ENCODE peak calls at places on chromosome 1, in ten cellular contexts. P is hepatocyte, K is HCT116, L is fibroblast of lung, G is endothelial cell of umbilical vein, Z is PC-3, X is GM12878, T is mammary epithelial cell, W is neural progenitor cell, I is MM.1S. S is an unnamed sample.
A peak's percentile ranks its signal among the peaks of the same experiment; 100 is the strongest.

GRCh38 chr1:228377664-228378452 is 28.8 kb downstream of the TRIM11 start:
- DNase-seq in T (no peak), K (no peak), L (no peak), I (no peak), G (no peak), X (no peak), W (no peak), Z (peak; percentile 17), P (no peak), S (no peak)

GRCh38 chr1:10242135-10242534 is 31.8 kb downstream of the KIF1B start:
- DNase-seq in I (no peak), K (no peak), Z (no peak), T (no peak), G (no peak), P (no peak), W (no peak), X (no peak), L (no peak), S (no peak)

GRCh38 chr1:171984262-171984661 is 143.0 kb downstream of the DNM3 start:
- DNase-seq in I (no peak), P (no peak), X (no peak), G (no peak), K (no peak), T (no peak), W (no peak), Z (no peak), L (no peak), S (no peak)

GRCh38 chr1:182700351-182700709 is 15.9 kb upstream of the RGS8 start:
- DNase-seq in L (no peak), P (no peak), Z (no peak), I (no peak), W (no peak), X (no peak), G (no peak), T (no peak), K (no peak), S (no peak)

GRCh38 chr1:100862591-100862990 is 32.1 kb downstream of the EXTL2 start:
- DNase-seq in W (no peak), X (no peak), P (no peak), Z (peak; percentile 8), K (no peak), G (peak; percentile 66), I (no peak), L (peak; percentile 43), T (peak; percentile 64), S (no peak)

GRCh38 chr1:100835866-100836842 is 58.5 kb downstream of the EXTL2 start:
- DNase-seq in Z (no peak), W (no peak), K (no peak), L (no peak), I (no peak), G (peak; percentile 83), T (peak; percentile 88), P (no peak), X (no peak), S (no peak)

GRCh38 chr1:69569281-69569970 is 1.7 kb downstream of the LRRC7 start:
- DNase-seq in X (no peak), L (no peak), Z (no peak), T (no peak), K (no peak), G (peak; percentile 5), W (peak; percentile 53), P (no peak), I (no peak), S (no peak)

GRCh38 chr1:212260557-212261342 is 24.5 kb upstream of the PPP2R5A start:
- DNase-seq in I (no peak), Z (peak; percentile 94), T (peak; percentile 100), K (peak; percentile 40), W (no peak), X (no peak), P (peak; percentile 68), G (no peak), L (no peak), S (no peak)

GRCh38 chr1:100353073-100353801 is 931 bp downstream of the CDC14A start:
- DNase-seq in T (peak; percentile 25), K (no peak), L (peak; percentile 9), P (peak; percentile 60), I (peak; percentile 14), Z (no peak), X (peak; percentile 25), G (peak; percentile 23), W (peak; percentile 83), S (peak; percentile 60)

GRCh38 chr1:156126043-156126700 is 11.7 kb downstream of the LMNA start:
- DNase-seq in G (peak; percentile 96), W (no peak), X (no peak), Z (peak; percentile 99), P (peak; percentile 85), K (peak; percentile 91), L (peak; percentile 98), T (peak; percentile 97), I (no peak), S (peak; percentile 46)

GRCh38 chr1:94398356-94398755 is 19.8 kb upstream of the ABCD3 start:
- DNase-seq in P (no peak), T (no peak), G (no peak), X (no peak), W (no peak), K (no peak), L (no peak), I (no peak), Z (peak; percentile 9), S (no peak)

GRCh38 chr1:94395748-94396309 is 22.4 kb upstream of the ABCD3 start:
- DNase-seq in L (no peak), Z (no peak), I (no peak), K (no peak), T (no peak), W (no peak), P (no peak), X (no peak), G (no peak), S (no peak)

GRCh38 chr1:94394247-94394646 is 23.9 kb upstream of the ABCD3 start:
- DNase-seq in W (no peak), G (no peak), L (no peak), K (no peak), P (no peak), X (no peak), I (no peak), Z (no peak), T (no peak), S (no peak)

GRCh38 chr1:94395231-94395630 is 23.0 kb upstream of the ABCD3 start:
- DNase-seq in L (no peak), T (no peak), P (no peak), Z (no peak), K (no peak), G (no peak), I (no peak), X (no peak), W (peak; percentile 17), S (no peak)

DNA sequence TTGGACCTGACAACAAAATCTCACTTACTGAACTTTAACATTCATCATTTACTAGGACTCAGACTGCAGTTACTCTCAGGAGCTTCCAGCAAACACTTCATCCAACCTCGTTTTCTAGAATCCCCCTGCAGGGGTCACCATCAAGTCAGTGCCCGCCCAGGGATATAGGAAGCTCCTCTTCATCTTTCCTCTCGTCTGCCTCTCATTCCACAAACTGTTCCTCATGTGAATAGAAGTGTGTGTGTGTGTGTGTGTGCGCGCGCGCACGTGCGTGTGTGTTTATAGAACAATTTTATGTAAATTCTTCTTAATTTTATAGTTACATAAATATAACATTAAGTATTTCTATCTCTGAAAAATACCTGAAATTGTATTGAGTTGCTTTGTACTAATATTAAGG is 21.8 kb upstream of the ABCD3 start:
- DNase-seq in Z (no peak), L (peak; percentile 14), I (no peak), X (no peak), W (peak; percentile 51), G (no peak), T (no peak), K (no peak), P (no peak), S (no peak)
- TF ChIP-seq CTCF in Z (peak; percentile 10), L (peak; percentile 26), I (no peak), X (no peak), W (peak; percentile 45), G (no peak), T (no peak), K (no peak), P (peak; percentile 23), S (peak; percentile 25)

DNA sequence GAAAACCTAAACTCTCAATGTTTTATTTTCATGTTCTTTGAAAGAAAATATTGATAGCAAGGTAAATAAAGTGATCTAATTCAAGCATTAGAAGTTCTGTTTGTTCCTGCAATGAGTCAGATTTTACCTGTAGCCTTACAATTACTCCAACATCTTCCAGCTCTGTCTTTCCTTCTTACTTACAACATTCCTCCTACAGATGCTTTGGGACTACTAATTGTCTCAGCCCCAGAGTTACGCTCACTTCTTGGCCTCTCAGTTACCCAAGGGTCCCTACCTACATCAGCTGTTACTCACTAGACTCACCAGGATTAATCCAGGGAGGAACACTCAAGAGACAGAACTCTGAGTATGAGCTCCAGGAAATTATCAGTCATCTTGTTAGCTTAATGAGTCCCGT is 26.4 kb downstream of the OR14A16 start:
- DNase-seq in L (no peak), K (no peak), P (no peak), G (no peak), T (no peak), Z (peak; percentile 83), X (no peak), I (no peak), W (no peak), S (no peak)
- H3K9me3 ChIP-seq in L (no peaks in the 10 kb centered on the region), K (peaks cover 18% of the 10 kb centered on the region), P (peaks cover 2% of the 10 kb centered on the region), G (peaks cover 4% of the 10 kb centered on the region), T (peaks cover 5% of the 10 kb centered on the region), Z (peaks cover 16% of the 10 kb centered on the region), X (no peaks in the 10 kb centered on the region), I (no peaks in the 10 kb centered on the region), W (peaks cover 52% of the 10 kb centered on the region), S (no peaks in the 10 kb centered on the region)

DNA sequence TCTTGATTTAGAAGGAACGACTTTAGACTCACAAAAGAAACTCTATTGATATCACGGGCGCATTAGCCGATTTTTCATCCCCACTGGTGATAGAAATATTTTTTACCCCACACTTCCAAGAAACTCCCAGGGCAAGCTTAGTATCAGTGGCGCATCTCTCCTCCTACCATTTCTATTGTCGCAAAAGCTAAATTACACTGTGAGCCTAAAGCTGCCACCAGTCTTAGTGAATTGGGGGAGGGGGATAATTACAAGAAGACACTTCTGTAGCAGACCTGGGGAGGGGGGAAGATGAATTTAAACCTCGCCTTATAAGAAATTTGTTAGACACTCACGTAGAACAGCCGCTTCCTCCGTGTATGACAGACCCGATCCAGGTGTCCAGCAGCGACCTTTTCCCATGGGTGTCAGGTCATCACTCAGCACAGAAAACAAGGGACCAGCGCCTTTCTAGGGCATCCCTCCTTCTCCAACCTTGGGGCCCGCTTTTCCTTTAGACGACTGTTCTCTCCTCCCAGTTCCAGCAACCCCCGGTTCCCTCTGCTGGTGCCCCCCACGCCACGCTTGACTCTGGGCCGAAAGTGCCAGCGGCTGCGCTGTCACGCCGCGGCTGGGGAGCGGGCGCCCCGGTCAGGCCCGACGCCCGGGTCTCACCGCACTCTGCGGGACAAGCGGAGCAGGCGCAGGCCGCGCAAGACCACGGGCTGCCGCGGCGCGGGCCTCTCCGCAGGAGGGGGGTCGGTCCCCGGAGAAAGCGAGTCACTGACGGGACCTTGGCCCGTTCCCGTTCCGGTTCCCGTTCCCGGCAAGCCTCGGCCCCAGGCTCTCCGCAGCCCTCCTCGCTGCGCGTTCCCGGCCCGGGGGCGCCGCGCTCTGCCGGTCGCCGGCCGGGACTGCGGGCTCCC is 797 bp downstream of the PHC2 start:
- DNase-seq in P (peak; percentile 57), Z (peak; percentile 57), I (peak; percentile 7), G (peak; percentile 30), K (no peak), L (no peak), W (peak; percentile 45), T (peak; percentile 32), X (no peak), S (no peak)
- TF ChIP-seq EZH2 in P (no peak), Z (no peak), I (no peak), G (no peak), K (no peak), L (no peak), W (peak; percentile 74), T (no peak), X (no peak), S (no peak)

GRCh38 chr1:202122639-202123335 is at the start of gene GPR37L1:
- DNase-seq in G (peak; percentile 49), P (peak; percentile 72), X (no peak), T (no peak), Z (peak; percentile 32), I (no peak), L (peak; percentile 55), W (peak; percentile 91), K (no peak), S (no peak)
- TF ChIP-seq CTCF in G (peak; percentile 53), P (peak; percentile 32), X (no peak), T (peak; percentile 26), Z (peak; percentile 40), I (no peak), L (peak; percentile 63), W (peak; percentile 71), K (peak; percentile 67), S (no peak)

S was measured in DND-41.